ENCODE peak calls at places on chromosomes 11 and 22, in nine cellular contexts. Q, U, L, W, I, J, Z, V and B are unnamed samples.

GRCh38 chr22:36332623-36333331 is 55.0 kb downstream of the MYH9 start:
- DNase-seq in U (no peak), Q (peak), V (peak), J (peak), Z (no peak), I (peak), W (no peak), L (peak), B (peak)

GRCh38 chr11:11724994-11725393 is 103.2 kb upstream of the GALNT18 start:
- DNase-seq in W (no peak), Q (no peak), U (no peak), I (no peak), Z (no peak), V (no peak), L (no peak), J (peak), B (no peak)

GRCh38 chr22:30245985-30246901 is at the start of gene LIF:
- DNase-seq in W (no peak), J (peak), I (peak), L (no peak), Z (peak), U (no peak), V (peak), Q (peak), B (peak)

GRCh38 chr22:21075516-21076138 is 29.9 kb downstream of the LRRC74B start:
- DNase-seq in Q (no peak), W (no peak), Z (no peak), I (no peak), U (no peak), J (no peak), L (no peak), V (no peak), B (no peak)

GRCh38 chr11:75389925-75390324 is 9.4 kb upstream of the RPS3 start:
- DNase-seq in J (no peak), Z (no peak), L (no peak), U (no peak), I (no peak), W (no peak), Q (no peak), V (no peak), B (no peak)

GRCh38 chr11:2135018-2135569 is 4.1 kb downstream of the IGF2 start:
- DNase-seq in J (no peak), Q (no peak), I (no peak), W (no peak), V (no peak), L (no peak), U (peak), Z (no peak), B (no peak)

GRCh38 chr11:8744423-8744822 is 61.8 kb downstream of the RPL27A start:
- DNase-seq in W (no peak), V (no peak), Z (no peak), U (no peak), L (no peak), Q (no peak), J (peak), I (peak), B (no peak)

GRCh38 chr22:23305922-23306374 is 125.6 kb downstream of the BCR start:
- DNase-seq in Q (no peak), L (peak), V (peak), U (peak), Z (no peak), W (peak), I (peak), J (no peak), B (no peak)

GRCh38 chr11:17408026-17408425 is 19.6 kb upstream of the KCNJ11 start:
- DNase-seq in W (no peak), J (no peak), Q (no peak), Z (no peak), U (no peak), I (no peak), L (no peak), V (peak), B (no peak)

GRCh38 chr11:64357904-64358535 is 942 bp upstream of the RPS6KA4 start:
- DNase-seq in W (no peak), L (no peak), Q (no peak), J (peak), V (no peak), Z (no peak), I (peak), U (no peak), B (no peak)

GRCh38 chr11:11963842-11964773 is 44.3 kb downstream of the DKK3 start:
- DNase-seq in W (peak), V (no peak), U (peak), L (no peak), Q (no peak), J (no peak), Z (no peak), I (no peak), B (no peak)

GRCh38 chr11:71927813-71928738 is at the start of gene XNDC1N:
- DNase-seq in Z (peak), V (no peak), Q (peak), W (peak), J (no peak), U (peak), L (peak), I (peak), B (peak)

GRCh38 chr11:77752518-77752917 is 68.0 kb downstream of the RSF1 start:
- DNase-seq in Z (no peak), L (no peak), I (no peak), U (no peak), J (no peak), Q (no peak), V (no peak), W (peak), B (no peak)

GRCh38 chr11:36817336-36817965 is 219.4 kb upstream of the RAG2 start:
- DNase-seq in J (peak), I (peak), Q (no peak), W (no peak), U (no peak), V (no peak), L (no peak), Z (no peak), B (no peak)

GRCh38 chr11:73072935-73073481 is 69.1 kb downstream of the FCHSD2 start:
- DNase-seq in W (no peak), Z (no peak), Q (no peak), V (no peak), J (peak), I (peak), U (no peak), L (no peak), B (no peak)

GRCh38 chr11:68655406-68655805 is 28.9 kb upstream of the GAL start:
- DNase-seq in V (no peak), Z (no peak), L (no peak), Q (no peak), J (no peak), W (no peak), I (no peak), U (no peak), B (no peak)

GRCh38 chr11:126857860-126858808 is 142.4 kb downstream of the KIRREL3 start:
- DNase-seq in L (peak), Z (no peak), V (no peak), J (no peak), W (no peak), U (no peak), I (no peak), Q (no peak), B (no peak)

GRCh38 chr22:36136475-36136874 is 24.1 kb downstream of the APOL3 start:
- DNase-seq in U (peak), L (no peak), V (no peak), Q (no peak), Z (peak), W (no peak), J (no peak), I (peak), B (no peak)

GRCh38 chr11:2794419-2794795 is 91.2 kb downstream of the CDKN1C start:
- DNase-seq in V (no peak), I (no peak), L (no peak), J (no peak), Q (peak), U (peak), Z (no peak), W (no peak), B (no peak)